ENCODE peak calls at places on chromosomes 16 and 17, in six cellular contexts. W is stimulated activated CD8-positive, alpha-beta memory T cell treated with anti-CD3 and anti-CD28 coated beads, Interleukin-4, amount 100 ng/mL, for 1 hour; O is stimulated activated CD4-positive, alpha-beta T cell treated with anti-CD3 and anti-CD28 coated beads, Interleukin-12 subunit alpha, Interleukin-12 subunit beta, amount 100 ng/mL, for 4 hours; M is effector memory CD4-positive, alpha-beta T cell; F is mucosa of gallbladder; T is activated CD4-positive, alpha-beta T cell treated with anti-CD3 and anti-CD28 coated beads, Interleukin-2, amount 50 U/mL, for 1 hour. G is an unnamed sample.

GRCh38 chr16:87806608-87807546 is 41.1 kb upstream of the KLHDC4 start:
- DNase-seq in W (no peak), O (peak), M (no peak), F (peak), T (peak), G (peak)

GRCh38 chr16:66552288-66553143 is at the start of gene CKLF:
- DNase-seq in W (peak), O (peak), M (peak), F (peak), T (peak), G (peak)

GRCh38 chr17:79019631-79020584 is 4.1 kb upstream of the C1QTNF1 start:
- DNase-seq in W (no peak), O (peak), M (peak), F (peak), T (peak), G (peak)

GRCh38 chr16:58099956-58100300 is 29.3 kb downstream of the CFAP20 start:
- DNase-seq in W (no peak), O (no peak), M (no peak), F (no peak), T (no peak), G (no peak)

GRCh38 chr17:50348522-50349240 is 2.8 kb downstream of the XYLT2 start:
- DNase-seq in W (no peak), O (no peak), M (no peak), F (no peak), T (no peak), G (peak)

GRCh38 chr17:80855968-80856862 is 135.4 kb upstream of the CHMP6 start:
- DNase-seq in W (peak), O (peak), M (peak), F (no peak), T (peak), G (no peak)

GRCh38 chr17:29163563-29163962 is 16.6 kb downstream of the MYO18A start:
- DNase-seq in W (no peak), O (no peak), M (no peak), F (no peak), T (no peak), G (no peak)

GRCh38 chr16:21580807-21581206 is 18.6 kb upstream of the METTL9 start:
- DNase-seq in W (no peak), O (no peak), M (no peak), F (no peak), T (no peak), G (no peak)

GRCh38 chr16:3793161-3793576 is 75.8 kb upstream of the TRAP1 start:
- DNase-seq in W (no peak), O (no peak), M (no peak), F (no peak), T (no peak), G (no peak)